ENCODE peak calls at places on chromosome 17, in seven cellular contexts. O, M, Q, C, S, A and R are unnamed samples.

GRCh38 chr17:688100-688989 is 26.3 kb downstream of the VPS53 start:
- DNase-seq in Q (peak; percentile 67), A (no peak), O (peak; percentile 53), S (peak; percentile 41), M (no peak), C (peak; percentile 55), R (peak; percentile 79)

GRCh38 chr17:70422862-70423261 is 253.5 kb downstream of the KCNJ2 start:
- DNase-seq in S (no peak), A (no peak), M (no peak), O (no peak), C (no peak), Q (no peak), R (no peak)

GRCh38 chr17:37089998-37090397 is 141.2 kb downstream of the AATF start:
- DNase-seq in M (no peak), S (no peak), O (no peak), Q (no peak), A (no peak), C (no peak), R (peak; percentile 35)

GRCh38 chr17:29977836-29978235 is 36.4 kb downstream of the EFCAB5 start:
- DNase-seq in A (no peak), S (peak; percentile 41), C (no peak), Q (peak; percentile 51), M (no peak), O (peak; percentile 74), R (peak; percentile 63)

GRCh38 chr17:81422776-81423697 is 27.8 kb downstream of the BAHCC1 start:
- DNase-seq in S (peak; percentile 96), C (peak; percentile 62), A (peak; percentile 68), M (no peak), Q (peak; percentile 96), O (peak; percentile 97), R (peak; percentile 87)

GRCh38 chr17:34892864-34893263 is 68.4 kb downstream of the CCT6B start:
- DNase-seq in A (peak; percentile 3), O (no peak), S (no peak), Q (peak; percentile 33), C (no peak), M (no peak), R (peak; percentile 12)

GRCh38 chr17:45750779-45751440 is 33.2 kb upstream of the CRHR1 start:
- DNase-seq in M (no peak), S (no peak), A (no peak), O (no peak), C (no peak), Q (no peak), R (no peak)

GRCh38 chr17:72338847-72339790 is 218.3 kb downstream of the SOX9 start:
- DNase-seq in M (peak; percentile 79), A (peak; percentile 91), Q (peak; percentile 70), S (peak; percentile 97), O (peak; percentile 94), C (peak; percentile 37), R (peak; percentile 94)

GRCh38 chr17:33968350-33969044 is 286.6 kb upstream of the CCL2 start:
- DNase-seq in S (no peak), A (no peak), C (no peak), O (no peak), M (no peak), Q (peak; percentile 18), R (no peak)

GRCh38 chr17:2703181-2703580 is 8.4 kb downstream of the CLUH start:
- DNase-seq in Q (no peak), M (no peak), O (no peak), C (no peak), S (no peak), A (no peak), R (no peak)

GRCh38 chr17:2024572-2025219 is 438 bp downstream of the RTN4RL1 start:
- DNase-seq in O (peak; percentile 16), M (no peak), A (no peak), Q (peak; percentile 44), S (no peak), C (no peak), R (no peak)

GRCh38 chr17:8186787-8187516 is 3.0 kb downstream of the BORCS6 start:
- DNase-seq in S (peak; percentile 97), C (peak; percentile 98), M (peak; percentile 99), O (peak; percentile 98), Q (peak; percentile 98), A (peak; percentile 94), R (peak; percentile 98)

GRCh38 chr17:27649929-27650328 is 18.9 kb downstream of the LGALS9 start:
- DNase-seq in M (no peak), Q (no peak), O (no peak), S (no peak), C (no peak), A (no peak), R (no peak)

GRCh38 chr17:33127706-33128105 is 136.1 kb downstream of the SPACA3 start:
- DNase-seq in O (no peak), A (no peak), C (no peak), S (no peak), M (no peak), Q (peak; percentile 75), R (no peak)

GRCh38 chr17:69654981-69655581 is 240.6 kb downstream of the MAP2K6 start:
- DNase-seq in Q (peak; percentile 11), S (peak; percentile 95), O (peak; percentile 80), M (no peak), A (no peak), C (no peak), R (peak; percentile 91)

GRCh38 chr17:7589204-7589868 is 558 bp downstream of the SOX15 start:
- DNase-seq in Q (peak; percentile 72), M (no peak), S (peak; percentile 83), O (peak; percentile 89), C (peak; percentile 86), A (no peak), R (peak; percentile 90)

GRCh38 chr17:55734128-55734781 is 11.6 kb upstream of the TMEM100 start:
- DNase-seq in C (no peak), S (peak; percentile 66), A (no peak), Q (no peak), O (peak; percentile 45), M (no peak), R (peak; percentile 33)

GRCh38 chr17:8125196-8125946 is 1.5 kb upstream of the HES7 start:
- DNase-seq in S (peak; percentile 60), O (peak; percentile 78), A (peak; percentile 60), M (no peak), C (peak; percentile 86), Q (peak; percentile 81), R (peak; percentile 68)

GRCh38 chr17:19978206-19978802 is 676 bp upstream of the AKAP10 start:
- DNase-seq in O (peak; percentile 11), S (no peak), Q (no peak), C (no peak), M (no peak), A (no peak), R (no peak)

DNA sequence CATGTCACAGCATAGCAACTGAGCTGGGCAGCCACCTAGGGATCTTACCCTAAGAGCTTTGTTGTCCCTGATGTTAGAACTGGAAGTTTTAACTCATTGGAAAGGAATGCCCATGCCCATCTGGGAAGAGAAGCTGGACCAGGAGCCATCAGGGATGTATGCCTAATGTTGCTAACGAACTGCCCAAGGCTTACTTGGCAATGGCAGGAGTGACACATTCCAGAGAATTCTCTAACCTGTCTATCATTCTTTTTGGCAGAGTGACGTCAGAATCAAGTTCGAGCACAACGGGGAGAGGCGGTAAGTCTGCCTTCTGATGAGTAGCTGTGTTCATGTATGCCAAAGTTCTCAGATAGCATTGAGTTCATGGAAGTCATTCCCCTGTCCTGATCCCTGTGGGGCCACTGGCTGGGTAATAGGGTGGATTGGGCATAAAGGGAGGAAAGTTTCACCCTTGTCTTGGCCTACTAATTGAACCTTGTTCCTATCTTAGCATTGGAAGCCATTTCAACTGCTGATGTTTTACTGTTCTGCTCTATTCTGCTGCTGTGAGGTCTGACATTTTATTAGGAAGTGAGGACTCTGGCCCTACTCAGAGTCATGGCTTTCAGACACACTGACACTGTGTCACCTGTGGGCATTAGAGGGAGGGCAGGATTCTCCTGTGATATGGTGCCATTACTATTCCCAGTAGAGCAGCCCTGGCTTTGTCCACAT is 23.7 kb downstream of the MAP3K3 start:
- DNase-seq in M (no peak), O (no peak), C (no peak), Q (no peak), S (no peak), A (no peak), R (no peak)
- H3K4me3 ChIP-seq in M (no peak overlapping the region), O (no peak overlapping the region), C (no peak overlapping the region), Q (no peak overlapping the region), S (no peak overlapping the region), A (no peak overlapping the region), R (no peak overlapping the region)

GRCh38 chr17:31842416-31843381 is 16.3 kb downstream of the COPRS start:
- DNase-seq in A (peak; percentile 27), C (peak; percentile 71), O (peak; percentile 77), M (peak; percentile 52), S (peak; percentile 77), Q (peak; percentile 67), R (peak; percentile 78)
- H3K4me3 ChIP-seq in A (no peak overlapping the region), C (no peak overlapping the region), O (no peak overlapping the region), M (peak overlapping the region; percentile 33), S (no peak overlapping the region), Q (no peak overlapping the region), R (peak overlapping the region; percentile 33)

DNA sequence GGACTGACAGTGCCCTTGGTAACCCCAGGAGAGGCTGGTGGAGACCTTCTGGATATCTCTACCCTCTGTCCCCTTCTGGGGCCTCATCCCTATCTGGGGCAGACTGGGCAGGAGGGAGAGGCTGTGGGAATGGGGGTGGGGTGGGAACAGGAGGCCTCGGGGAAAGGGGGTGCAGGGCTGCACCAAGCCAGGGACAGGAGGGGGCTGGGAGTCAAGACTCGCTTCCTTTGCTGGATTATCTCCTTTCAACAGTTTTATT is 24.8 kb downstream of the G6PC3 start:
- DNase-seq in M (no peak), Q (no peak), O (no peak), C (no peak), A (no peak), S (no peak), R (no peak)
- H3K4me3 ChIP-seq in M (no peak overlapping the region), Q (peak overlapping the region; percentile 30), O (no peak overlapping the region), C (no peak overlapping the region), A (peak overlapping the region; percentile 50), S (no peak overlapping the region), R (no peak overlapping the region)

GRCh38 chr17:68491864-68492263 is 20.4 kb upstream of the PRKAR1A start:
- DNase-seq in Q (no peak), S (no peak), A (no peak), M (no peak), C (peak; percentile 66), O (no peak), R (no peak)

GRCh38 chr17:68495081-68495480 is 17.1 kb upstream of the PRKAR1A start:
- DNase-seq in Q (no peak), O (no peak), A (no peak), M (no peak), C (no peak), S (no peak), R (no peak)

GRCh38 chr17:68489919-68490318 is 22.3 kb upstream of the PRKAR1A start:
- DNase-seq in O (peak; percentile 40), C (no peak), Q (no peak), S (no peak), M (no peak), A (no peak), R (no peak)

GRCh38 chr17:68491381-68491849 is 20.8 kb upstream of the PRKAR1A start:
- DNase-seq in Q (no peak), A (no peak), C (no peak), S (no peak), O (no peak), M (no peak), R (no peak)
- H3K4me3 ChIP-seq in Q (no peak overlapping the region), A (no peak overlapping the region), C (no peak overlapping the region), S (no peak overlapping the region), O (no peak overlapping the region), M (no peak overlapping the region), R (no peak overlapping the region)

GRCh38 chr17:49972486-49973270 is 3.7 kb downstream of the DLX4 start:
- DNase-seq in M (no peak), S (no peak), C (no peak), O (no peak), Q (no peak), A (no peak), R (no peak)
- H3K4me3 ChIP-seq in M (no peak overlapping the region), S (no peak overlapping the region), C (no peak overlapping the region), O (no peak overlapping the region), Q (no peak overlapping the region), A (no peak overlapping the region), R (no peak overlapping the region)